ENCODE peak calls at places on chromosomes 11 and 22, in nine cellular contexts. Y, Z, U, I, F, W, C, A and Q are unnamed samples.

GRCh38 chr11:68107689-68108088 is 13.5 kb downstream of the CHKA start:
- DNase-seq in Y (no peak), Z (no peak), U (no peak), I (no peak), F (no peak), W (no peak), C (no peak), A (no peak), Q (no peak)

GRCh38 chr11:126345759-126346585 is 9.5 kb upstream of the ST3GAL4 start:
- DNase-seq in Y (peak), Z (peak), U (no peak), I (peak), F (peak), W (peak), C (no peak), A (no peak), Q (peak)

GRCh38 chr22:43417555-43417954 is 5.7 kb downstream of the MPPED1 start:
- DNase-seq in Y (no peak), Z (no peak), U (no peak), I (no peak), F (no peak), W (no peak), C (no peak), A (peak), Q (no peak)

GRCh38 chr11:59754494-59754858 is 700 bp upstream of the STX3 start:
- DNase-seq in Y (no peak), Z (peak), U (peak), I (no peak), F (peak), W (no peak), C (peak), A (peak), Q (no peak)

GRCh38 chr11:4641501-4641900 is 2.3 kb upstream of the OR51E1 start:
- DNase-seq in Y (no peak), Z (no peak), U (peak), I (no peak), F (no peak), W (no peak), C (no peak), A (no peak), Q (no peak)

GRCh38 chr11:72491001-72491400 is 56.7 kb upstream of the CLPB start:
- DNase-seq in Y (no peak), Z (no peak), U (no peak), I (peak), F (no peak), W (no peak), C (no peak), A (no peak), Q (peak)

GRCh38 chr11:64112771-64113461 is 53.0 kb downstream of the MACROD1 start:
- DNase-seq in Y (no peak), Z (no peak), U (no peak), I (no peak), F (no peak), W (no peak), C (no peak), A (no peak), Q (no peak)

GRCh38 chr11:75474878-75475766 is 42.1 kb upstream of the KLHL35 start:
- DNase-seq in Y (no peak), Z (no peak), U (peak), I (peak), F (peak), W (peak), C (no peak), A (peak), Q (no peak)

GRCh38 chr11:45399166-45399565 is 113.0 kb upstream of the SYT13 start:
- DNase-seq in Y (no peak), Z (no peak), U (no peak), I (no peak), F (no peak), W (no peak), C (no peak), A (no peak), Q (no peak)

GRCh38 chr11:28632338-28632737 is 524.1 kb downstream of the METTL15 start:
- DNase-seq in Y (peak), Z (no peak), U (no peak), I (no peak), F (no peak), W (no peak), C (no peak), A (no peak), Q (peak)

GRCh38 chr11:75270896-75271415 is 30.4 kb downstream of the TPBGL start:
- DNase-seq in Y (peak), Z (no peak), U (peak), I (peak), F (peak), W (no peak), C (peak), A (peak), Q (no peak)

GRCh38 chr11:58880166-58880565 is 35.7 kb upstream of the GLYATL2 start:
- DNase-seq in Y (no peak), Z (no peak), U (no peak), I (no peak), F (no peak), W (no peak), C (no peak), A (no peak), Q (no peak)

GRCh38 chr11:20162824-20163777 is 2.8 kb upstream of the DBX1 start:
- DNase-seq in Y (no peak), Z (no peak), U (peak), I (peak), F (no peak), W (no peak), C (no peak), A (peak), Q (peak)

GRCh38 chr11:20162340-20162739 is 2.1 kb upstream of the DBX1 start:
- DNase-seq in Y (no peak), Z (no peak), U (peak), I (no peak), F (no peak), W (no peak), C (no peak), A (peak), Q (no peak)

GRCh38 chr11:20161923-20162322 is 1.6 kb upstream of the DBX1 start:
- DNase-seq in Y (no peak), Z (no peak), U (peak), I (no peak), F (no peak), W (no peak), C (no peak), A (peak), Q (no peak)

GRCh38 chr11:20163778-20164133 is 3.5 kb upstream of the DBX1 start:
- DNase-seq in Y (no peak), Z (no peak), U (peak), I (no peak), F (no peak), W (no peak), C (no peak), A (peak), Q (no peak)

DNA sequence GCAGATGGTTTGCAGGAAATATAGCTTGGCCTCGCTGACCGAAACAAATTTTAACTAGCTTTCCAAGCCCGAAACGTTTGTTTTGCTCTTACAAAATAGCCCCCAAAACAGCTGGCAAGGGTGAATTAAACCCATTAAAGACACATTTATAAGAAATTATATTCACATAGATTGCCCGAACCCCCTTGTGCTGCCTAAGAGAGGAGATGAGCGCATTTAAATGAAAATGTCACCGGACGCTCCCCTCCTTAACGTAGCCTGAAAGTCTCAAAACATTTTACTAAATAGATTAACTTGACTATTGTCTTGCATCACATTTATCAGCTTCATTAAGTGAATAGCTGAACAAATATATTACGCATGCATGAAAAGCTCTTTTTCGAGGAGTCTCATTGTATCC is 3.9 kb upstream of the DBX1 start:
- DNase-seq in Y (no peak), Z (no peak), U (peak), I (no peak), F (no peak), W (no peak), C (no peak), A (peak), Q (no peak)
- TF ChIP-seq EZH2 in Y (no peak), Z (no peak), U (peak), I (no peak), F (no peak), W (no peak), C (no peak), A (no peak), Q (no peak)

GRCh38 chr22:22897947-22898346 is 10.3 kb downstream of the IGLL5 start:
- DNase-seq in Y (no peak), Z (no peak), U (no peak), I (no peak), F (no peak), W (no peak), C (no peak), A (no peak), Q (no peak)

GRCh38 chr22:22903355-22903777 is 15.8 kb downstream of the IGLL5 start:
- DNase-seq in Y (no peak), Z (no peak), U (no peak), I (no peak), F (no peak), W (peak), C (no peak), A (no peak), Q (no peak)

GRCh38 chr22:22902247-22902962 is 14.8 kb downstream of the IGLL5 start:
- DNase-seq in Y (no peak), Z (no peak), U (no peak), I (no peak), F (no peak), W (peak), C (no peak), A (no peak), Q (no peak)

GRCh38 chr22:22897036-22897435 is 9.4 kb downstream of the IGLL5 start:
- DNase-seq in Y (no peak), Z (no peak), U (no peak), I (no peak), F (no peak), W (peak), C (peak), A (no peak), Q (no peak)

DNA sequence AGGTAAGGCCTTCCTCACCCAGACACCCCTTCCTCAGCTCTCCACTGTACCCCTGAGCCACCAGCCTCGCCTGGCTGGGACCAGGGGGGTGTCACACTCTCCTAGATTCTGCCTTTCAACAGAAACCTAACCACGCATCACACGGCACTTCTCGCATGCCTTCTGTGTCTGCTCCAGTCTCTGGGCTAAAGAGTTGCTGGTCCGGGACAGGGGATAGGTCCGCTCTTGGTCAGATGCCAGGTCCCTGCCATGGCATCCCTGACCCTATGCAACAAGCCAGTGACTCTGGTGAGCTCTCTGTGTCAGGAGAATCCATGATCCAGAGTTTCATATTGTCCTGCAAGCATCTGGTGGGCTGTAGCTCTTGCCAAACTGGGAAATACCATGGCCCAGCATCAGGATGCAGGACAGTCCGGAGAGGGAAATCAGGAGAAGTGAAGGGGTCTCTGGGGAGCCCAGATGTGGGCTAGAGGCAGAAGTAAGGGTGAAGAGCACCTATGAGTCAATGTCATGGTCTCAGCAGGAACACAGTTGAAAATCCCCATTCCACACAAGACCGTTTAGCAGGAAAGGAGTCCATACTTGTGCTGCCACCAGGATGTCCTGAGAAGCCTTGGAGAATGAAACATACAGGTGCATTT is 14.1 kb downstream of the IGLL5 start:
- DNase-seq in Y (no peak), Z (no peak), U (no peak), I (no peak), F (no peak), W (peak), C (no peak), A (no peak), Q (no peak)
- H3K4me3 ChIP-seq in Y (no peak), Z (no peak), U (no peak), I (no peak), F (no peak), W (no peak), C (no peak), A (no peak), Q (no peak)

GRCh38 chr11:44305149-44305642 is 4.7 kb downstream of the ALX4 start:
- DNase-seq in Y (no peak), Z (no peak), U (no peak), I (peak), F (no peak), W (no peak), C (no peak), A (no peak), Q (no peak)
- TF ChIP-seq EZH2 in Y (no peak), Z (no peak), U (peak), I (peak), F (no peak), W (no peak), C (no peak), A (peak), Q (no peak)

GRCh38 chr11:88170680-88171079 is 4.6 kb downstream of the RAB38 start:
- DNase-seq in Y (no peak), Z (no peak), U (no peak), I (no peak), F (no peak), W (no peak), C (no peak), A (no peak), Q (no peak)

GRCh38 chr11:88174627-88175003 is 628 bp downstream of the RAB38 start:
- DNase-seq in Y (peak), Z (peak), U (peak), I (peak), F (peak), W (no peak), C (no peak), A (peak), Q (peak)

GRCh38 chr11:88169481-88169880 is 5.8 kb downstream of the RAB38 start:
- DNase-seq in Y (no peak), Z (no peak), U (no peak), I (peak), F (no peak), W (no peak), C (no peak), A (no peak), Q (no peak)

GRCh38 chr11:88169881-88170280 is 5.4 kb downstream of the RAB38 start:
- DNase-seq in Y (no peak), Z (no peak), U (no peak), I (no peak), F (no peak), W (no peak), C (no peak), A (no peak), Q (no peak)

DNA sequence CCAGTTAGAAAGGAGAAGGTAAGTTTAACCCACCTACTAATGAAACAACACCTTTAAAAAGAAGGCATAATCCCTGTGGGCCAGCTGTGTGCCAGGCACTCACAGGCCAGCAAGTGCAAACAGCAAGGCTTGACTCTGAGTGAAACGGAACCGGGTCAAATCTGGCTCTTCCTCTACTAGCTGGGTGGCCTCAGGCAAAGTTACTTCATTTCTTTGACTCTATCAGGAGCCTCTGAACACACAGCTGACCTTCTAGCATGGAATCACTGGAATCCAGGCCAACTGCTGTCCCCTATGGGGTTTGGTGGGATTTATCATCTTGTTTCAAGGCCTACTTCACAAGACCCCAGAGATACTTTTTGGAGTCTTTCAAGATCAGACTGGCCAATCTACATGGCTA is 3.3 kb downstream of the RAB38 start:
- DNase-seq in Y (no peak), Z (no peak), U (no peak), I (no peak), F (no peak), W (no peak), C (no peak), A (no peak), Q (no peak)
- H3K4me3 ChIP-seq in Y (no peak), Z (no peak), U (no peak), I (no peak), F (no peak), W (no peak), C (no peak), A (no peak), Q (no peak)

DNA sequence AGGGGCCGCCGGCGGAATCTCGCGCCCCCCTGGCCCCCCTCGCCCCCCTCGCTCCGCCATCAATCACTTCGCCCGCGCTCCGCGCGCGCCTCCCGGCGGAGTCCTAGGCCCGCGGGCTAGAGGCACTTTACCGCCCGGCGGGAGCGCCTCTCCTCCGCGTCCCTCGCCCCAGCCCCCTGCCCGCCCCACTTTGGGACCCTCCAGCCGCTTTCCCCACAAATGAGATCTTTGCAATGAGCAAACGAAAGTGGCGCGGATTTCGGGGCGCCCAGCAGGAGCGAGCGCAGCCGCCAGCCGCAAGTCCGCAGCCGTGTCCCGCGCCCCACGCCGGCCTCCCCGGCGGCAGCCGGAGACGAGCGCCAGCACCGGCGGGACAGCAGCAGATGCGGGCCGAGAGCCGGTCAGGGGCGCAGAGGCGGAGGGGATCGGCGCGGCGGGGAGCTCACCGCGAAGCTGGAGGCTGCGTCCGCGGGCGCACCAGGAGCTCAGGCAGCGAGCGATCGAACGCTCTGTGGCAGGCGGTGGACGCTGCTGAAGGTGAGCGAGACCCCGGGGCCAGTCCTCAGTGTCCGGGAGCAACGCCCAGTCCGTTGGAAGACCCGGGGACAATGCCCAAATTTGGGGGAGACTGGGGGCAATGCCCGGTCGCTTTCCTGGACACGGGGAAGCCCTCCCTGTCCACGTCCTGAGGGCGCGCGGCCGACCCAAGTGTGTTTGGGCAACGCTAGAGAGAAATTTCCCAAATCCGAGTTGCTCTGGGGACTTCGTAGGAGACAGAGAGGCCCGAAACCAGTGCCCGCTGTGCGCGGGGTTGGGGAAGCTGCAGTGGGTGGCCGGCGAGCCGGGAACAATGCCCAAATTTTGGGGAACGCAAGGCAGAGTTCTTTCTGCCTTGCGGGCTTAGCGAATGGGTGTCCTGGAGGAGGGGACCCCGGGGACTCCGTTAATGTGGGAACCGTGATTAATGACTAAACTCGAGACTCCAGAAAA is 1.5 kb upstream of the IGF2 start:
- DNase-seq in Y (no peak), Z (no peak), U (peak), I (no peak), F (no peak), W (no peak), C (no peak), A (peak), Q (no peak)
- TF ChIP-seq EZH2 in Y (no peak), Z (no peak), U (peak), I (peak), F (peak), W (no peak), C (no peak), A (peak), Q (peak)

GRCh38 chr11:117202386-117203068 is 3.4 kb downstream of the TAGLN start:
- DNase-seq in Y (no peak), Z (no peak), U (no peak), I (peak), F (no peak), W (no peak), C (no peak), A (no peak), Q (no peak)
- H3K4me3 ChIP-seq in Y (no peak), Z (no peak), U (no peak), I (no peak), F (no peak), W (no peak), C (no peak), A (no peak), Q (peak)

GRCh38 chr22:48881326-48881980 is 946.2 kb downstream of the BRD1 start:
- DNase-seq in Y (no peak), Z (no peak), U (no peak), I (no peak), F (no peak), W (no peak), C (no peak), A (no peak), Q (no peak)
- TF ChIP-seq EZH2 in Y (no peak), Z (no peak), U (no peak), I (no peak), F (no peak), W (no peak), C (no peak), A (no peak), Q (no peak)

GRCh38 chr11:47572715-47573255 is 6.0 kb downstream of the KBTBD4 start:
- DNase-seq in Y (no peak), Z (no peak), U (no peak), I (no peak), F (peak), W (peak), C (no peak), A (no peak), Q (no peak)

GRCh38 chr11:47571895-47572294 is 6.5 kb downstream of the PTPMT1 start:
- DNase-seq in Y (no peak), Z (no peak), U (no peak), I (peak), F (no peak), W (peak), C (no peak), A (no peak), Q (peak)

GRCh38 chr11:47578524-47579460 is at the start of the genes KBTBD4 and NDUFS3:
- DNase-seq in Y (peak), Z (peak), U (peak), I (peak), F (peak), W (peak), C (peak), A (peak), Q (peak)

GRCh38 chr11:47573321-47573720 is 5.4 kb downstream of the KBTBD4 start:
- DNase-seq in Y (no peak), Z (no peak), U (no peak), I (no peak), F (no peak), W (peak), C (no peak), A (no peak), Q (no peak)

GRCh38 chr11:47577460-47578041 is 1.2 kb downstream of the KBTBD4 start:
- DNase-seq in Y (no peak), Z (no peak), U (no peak), I (no peak), F (no peak), W (peak), C (no peak), A (no peak), Q (no peak)
- H3K4me3 ChIP-seq in Y (peak), Z (peak), U (peak), I (peak), F (peak), W (peak), C (peak), A (peak), Q (peak)